ENCODE peak calls at places on chromosomes 6 and 20, in ten cellular contexts. One of them, this sample, is unnamed.

GRCh38 chr6:169932491-169932890 is 181.1 kb downstream of the ERMARD start:
- DNase-seq in NB4: no peak
- DNase-seq in astrocyte of the spinal cord: no peak
- DNase-seq in neural crest cell: no peak
- DNase-seq in sigmoid colon: no peak
- DNase-seq in heart left ventricle: no peak
- DNase-seq in CD8-positive, alpha-beta T cell: no peak
- DNase-seq in spleen: no peak
- DNase-seq in omental fat pad: no peak
- DNase-seq in Peyer's patch: no peak
- DNase-seq in this sample: no peak

GRCh38 chr6:169370666-169371343 is 117.2 kb upstream of the THBS2 start:
- DNase-seq in NB4: no peak
- DNase-seq in astrocyte of the spinal cord: no peak
- DNase-seq in neural crest cell: no peak
- DNase-seq in sigmoid colon: no peak
- DNase-seq in heart left ventricle: no peak
- DNase-seq in CD8-positive, alpha-beta T cell: no peak
- DNase-seq in spleen: no peak
- DNase-seq in omental fat pad: no peak
- DNase-seq in Peyer's patch: no peak
- DNase-seq in this sample: no peak

GRCh38 chr20:21127201-21127981 is 1.5 kb downstream of the KIZ start:
- DNase-seq in NB4: no peak
- DNase-seq in astrocyte of the spinal cord: no peak
- DNase-seq in neural crest cell: no peak
- DNase-seq in sigmoid colon: no peak
- DNase-seq in heart left ventricle: no peak
- DNase-seq in CD8-positive, alpha-beta T cell: no peak
- DNase-seq in spleen: no peak
- DNase-seq in omental fat pad: no peak
- DNase-seq in Peyer's patch: no peak
- DNase-seq in this sample: no peak

GRCh38 chr20:63494084-63494419 is 4.8 kb downstream of the EEF1A2 start:
- DNase-seq in NB4: no peak
- DNase-seq in astrocyte of the spinal cord: no peak
- DNase-seq in neural crest cell: no peak
- DNase-seq in sigmoid colon: no peak
- DNase-seq in heart left ventricle: no peak
- DNase-seq in CD8-positive, alpha-beta T cell: no peak
- DNase-seq in spleen: no peak
- DNase-seq in omental fat pad: no peak
- DNase-seq in Peyer's patch: no peak
- DNase-seq in this sample: no peak

GRCh38 chr20:36259177-36259835 is 23.0 kb downstream of the AAR2 start:
- DNase-seq in NB4: no peak
- DNase-seq in astrocyte of the spinal cord: no peak
- DNase-seq in neural crest cell: no peak
- DNase-seq in sigmoid colon: peak
- DNase-seq in heart left ventricle: no peak
- DNase-seq in CD8-positive, alpha-beta T cell: no peak
- DNase-seq in spleen: no peak
- DNase-seq in omental fat pad: no peak
- DNase-seq in Peyer's patch: no peak
- DNase-seq in this sample: no peak

GRCh38 chr6:36615018-36615761 is 21.0 kb downstream of the SRSF3 start:
- DNase-seq in NB4: peak
- DNase-seq in astrocyte of the spinal cord: peak
- DNase-seq in neural crest cell: peak
- DNase-seq in sigmoid colon: peak
- DNase-seq in heart left ventricle: peak
- DNase-seq in CD8-positive, alpha-beta T cell: peak
- DNase-seq in spleen: no peak
- DNase-seq in omental fat pad: no peak
- DNase-seq in Peyer's patch: no peak
- DNase-seq in this sample: peak

GRCh38 chr6:153960741-153961140 is 78.3 kb upstream of the OPRM1 start:
- DNase-seq in NB4: no peak
- DNase-seq in astrocyte of the spinal cord: no peak
- DNase-seq in neural crest cell: no peak
- DNase-seq in sigmoid colon: no peak
- DNase-seq in heart left ventricle: no peak
- DNase-seq in CD8-positive, alpha-beta T cell: no peak
- DNase-seq in spleen: no peak
- DNase-seq in omental fat pad: no peak
- DNase-seq in Peyer's patch: no peak
- DNase-seq in this sample: no peak

GRCh38 chr20:23636182-23636907 is 1.4 kb downstream of the CST3 start:
- DNase-seq in NB4: no peak
- DNase-seq in astrocyte of the spinal cord: no peak
- DNase-seq in neural crest cell: no peak
- DNase-seq in sigmoid colon: no peak
- DNase-seq in heart left ventricle: no peak
- DNase-seq in CD8-positive, alpha-beta T cell: no peak
- DNase-seq in spleen: no peak
- DNase-seq in omental fat pad: no peak
- DNase-seq in Peyer's patch: no peak
- DNase-seq in this sample: no peak

DNA sequence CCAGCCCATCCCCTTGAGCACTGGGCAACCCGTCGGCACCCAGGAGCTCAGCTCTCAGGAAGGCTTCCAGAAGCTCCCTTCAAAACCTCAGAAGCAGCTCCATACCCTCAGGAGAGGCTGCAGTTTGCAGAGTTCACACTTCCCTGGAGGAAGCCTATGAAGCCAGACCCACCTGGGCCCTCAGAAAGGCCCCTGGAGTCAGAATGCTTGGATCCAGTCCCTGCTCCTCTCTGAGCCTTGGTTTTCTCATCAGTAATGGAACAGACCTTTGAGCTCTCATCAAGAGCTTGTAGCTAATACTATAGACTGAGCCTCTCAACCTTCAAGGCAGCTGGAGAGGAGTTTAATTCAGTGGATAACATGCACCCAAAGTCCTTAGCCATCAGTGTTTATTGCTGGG is 120.3 kb downstream of the SNX5 start:
- DNase-seq in NB4: no peak
- DNase-seq in astrocyte of the spinal cord: no peak
- DNase-seq in neural crest cell: no peak
- DNase-seq in sigmoid colon: no peak
- DNase-seq in heart left ventricle: no peak
- DNase-seq in CD8-positive, alpha-beta T cell: no peak
- DNase-seq in spleen: no peak
- DNase-seq in omental fat pad: no peak
- DNase-seq in Peyer's patch: no peak
- DNase-seq in this sample: no peak
- TF ChIP-seq CTCF in NB4: no peak
- TF ChIP-seq CTCF in astrocyte of the spinal cord: no peak
- TF ChIP-seq CTCF in neural crest cell: no peak
- TF ChIP-seq CTCF in sigmoid colon: no peak
- TF ChIP-seq CTCF in heart left ventricle: no peak
- TF ChIP-seq CTCF in CD8-positive, alpha-beta T cell: no peak
- TF ChIP-seq CTCF in spleen: no peak
- TF ChIP-seq CTCF in omental fat pad: no peak
- TF ChIP-seq CTCF in Peyer's patch: no peak
- TF ChIP-seq CTCF in this sample: no peak

GRCh38 chr20:13166006-13166405 is 55.1 kb upstream of the ISM1 start:
- DNase-seq in NB4: no peak
- DNase-seq in astrocyte of the spinal cord: no peak
- DNase-seq in neural crest cell: no peak
- DNase-seq in sigmoid colon: no peak
- DNase-seq in heart left ventricle: no peak
- DNase-seq in CD8-positive, alpha-beta T cell: no peak
- DNase-seq in spleen: no peak
- DNase-seq in omental fat pad: no peak
- DNase-seq in Peyer's patch: no peak
- DNase-seq in this sample: no peak

GRCh38 chr20:13165203-13165602 is 55.9 kb upstream of the ISM1 start:
- DNase-seq in NB4: no peak
- DNase-seq in astrocyte of the spinal cord: no peak
- DNase-seq in neural crest cell: no peak
- DNase-seq in sigmoid colon: no peak
- DNase-seq in heart left ventricle: no peak
- DNase-seq in CD8-positive, alpha-beta T cell: no peak
- DNase-seq in spleen: no peak
- DNase-seq in omental fat pad: no peak
- DNase-seq in Peyer's patch: no peak
- DNase-seq in this sample: no peak

GRCh38 chr20:13173201-13173600 is 47.9 kb upstream of the ISM1 start:
- DNase-seq in NB4: no peak
- DNase-seq in astrocyte of the spinal cord: no peak
- DNase-seq in neural crest cell: no peak
- DNase-seq in sigmoid colon: no peak
- DNase-seq in heart left ventricle: no peak
- DNase-seq in CD8-positive, alpha-beta T cell: no peak
- DNase-seq in spleen: no peak
- DNase-seq in omental fat pad: no peak
- DNase-seq in Peyer's patch: no peak
- DNase-seq in this sample: no peak

GRCh38 chr20:13174402-13174801 is 46.7 kb upstream of the ISM1 start:
- DNase-seq in NB4: no peak
- DNase-seq in astrocyte of the spinal cord: no peak
- DNase-seq in neural crest cell: no peak
- DNase-seq in sigmoid colon: no peak
- DNase-seq in heart left ventricle: no peak
- DNase-seq in CD8-positive, alpha-beta T cell: no peak
- DNase-seq in spleen: no peak
- DNase-seq in omental fat pad: no peak
- DNase-seq in Peyer's patch: no peak
- DNase-seq in this sample: no peak

DNA sequence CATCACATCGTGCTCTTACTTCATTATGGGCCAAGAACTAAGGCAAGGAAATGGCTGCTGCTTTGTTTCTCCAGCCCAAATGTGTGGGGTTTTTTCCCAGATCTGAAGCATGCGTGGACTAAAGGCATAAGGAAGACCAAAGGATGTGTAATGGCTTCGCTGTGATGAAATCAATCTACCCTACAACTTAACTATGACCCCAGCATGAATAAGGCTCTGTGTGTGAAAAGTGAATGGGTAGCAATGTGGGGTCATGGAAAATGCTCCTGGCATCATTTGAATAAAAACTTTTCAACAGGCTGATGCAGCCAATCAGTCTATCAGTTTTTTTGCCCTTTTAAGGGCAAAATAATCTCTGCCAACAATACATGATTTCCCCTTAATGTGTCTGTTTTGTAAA is 50.3 kb upstream of the ISM1 start:
- DNase-seq in NB4: no peak
- DNase-seq in astrocyte of the spinal cord: no peak
- DNase-seq in neural crest cell: no peak
- DNase-seq in sigmoid colon: no peak
- DNase-seq in heart left ventricle: no peak
- DNase-seq in CD8-positive, alpha-beta T cell: no peak
- DNase-seq in spleen: no peak
- DNase-seq in omental fat pad: no peak
- DNase-seq in Peyer's patch: no peak
- DNase-seq in this sample: no peak
- TF ChIP-seq CTCF in NB4: no peak
- TF ChIP-seq CTCF in astrocyte of the spinal cord: no peak
- TF ChIP-seq CTCF in neural crest cell: no peak
- TF ChIP-seq CTCF in sigmoid colon: no peak
- TF ChIP-seq CTCF in heart left ventricle: no peak
- TF ChIP-seq CTCF in CD8-positive, alpha-beta T cell: no peak
- TF ChIP-seq CTCF in spleen: no peak
- TF ChIP-seq CTCF in omental fat pad: no peak
- TF ChIP-seq CTCF in Peyer's patch: no peak
- TF ChIP-seq CTCF in this sample: no peak

GRCh38 chr6:43953794-43954310 is 173.4 kb downstream of the MRPL14 start:
- DNase-seq in NB4: peak
- DNase-seq in astrocyte of the spinal cord: no peak
- DNase-seq in neural crest cell: no peak
- DNase-seq in sigmoid colon: no peak
- DNase-seq in heart left ventricle: peak
- DNase-seq in CD8-positive, alpha-beta T cell: no peak
- DNase-seq in spleen: no peak
- DNase-seq in omental fat pad: no peak
- DNase-seq in Peyer's patch: no peak
- DNase-seq in this sample: no peak

GRCh38 chr6:43951756-43952675 is 175.2 kb downstream of the MRPL14 start:
- DNase-seq in NB4: peak
- DNase-seq in astrocyte of the spinal cord: no peak
- DNase-seq in neural crest cell: no peak
- DNase-seq in sigmoid colon: peak
- DNase-seq in heart left ventricle: no peak
- DNase-seq in CD8-positive, alpha-beta T cell: no peak
- DNase-seq in spleen: no peak
- DNase-seq in omental fat pad: no peak
- DNase-seq in Peyer's patch: no peak
- DNase-seq in this sample: no peak

GRCh38 chr6:43953256-43953655 is 174.0 kb downstream of the MRPL14 start:
- DNase-seq in NB4: peak
- DNase-seq in astrocyte of the spinal cord: no peak
- DNase-seq in neural crest cell: no peak
- DNase-seq in sigmoid colon: no peak
- DNase-seq in heart left ventricle: no peak
- DNase-seq in CD8-positive, alpha-beta T cell: no peak
- DNase-seq in spleen: no peak
- DNase-seq in omental fat pad: no peak
- DNase-seq in Peyer's patch: no peak
- DNase-seq in this sample: no peak

GRCh38 chr6:43951063-43951755 is 176.0 kb downstream of the MRPL14 start:
- DNase-seq in NB4: peak
- DNase-seq in astrocyte of the spinal cord: no peak
- DNase-seq in neural crest cell: peak
- DNase-seq in sigmoid colon: peak
- DNase-seq in heart left ventricle: peak
- DNase-seq in CD8-positive, alpha-beta T cell: no peak
- DNase-seq in spleen: peak
- DNase-seq in omental fat pad: no peak
- DNase-seq in Peyer's patch: no peak
- DNase-seq in this sample: no peak

DNA sequence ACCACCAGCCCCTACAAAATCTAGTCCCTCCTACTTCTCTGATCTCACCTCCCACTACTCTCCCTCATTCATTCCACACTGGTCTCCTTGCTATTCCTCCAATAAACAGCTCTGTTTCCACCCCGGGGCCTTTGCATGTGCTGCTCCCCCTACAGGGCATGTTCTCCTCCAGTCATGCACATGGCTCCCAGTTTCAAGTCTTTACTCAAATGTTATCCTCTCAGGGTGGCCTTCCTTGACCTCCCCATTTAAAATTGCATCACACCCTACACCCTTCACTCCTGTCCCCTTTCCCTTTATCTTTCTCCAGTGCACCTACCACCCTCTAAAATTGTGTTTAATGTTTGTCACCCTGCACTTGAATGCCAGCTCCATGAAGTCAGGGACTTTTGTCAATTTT is 174.5 kb downstream of the MRPL14 start:
- DNase-seq in NB4: peak
- DNase-seq in astrocyte of the spinal cord: no peak
- DNase-seq in neural crest cell: no peak
- DNase-seq in sigmoid colon: no peak
- DNase-seq in heart left ventricle: no peak
- DNase-seq in CD8-positive, alpha-beta T cell: no peak
- DNase-seq in spleen: no peak
- DNase-seq in omental fat pad: no peak
- DNase-seq in Peyer's patch: no peak
- DNase-seq in this sample: no peak
- TF ChIP-seq CTCF in NB4: peak
- TF ChIP-seq CTCF in astrocyte of the spinal cord: peak
- TF ChIP-seq CTCF in neural crest cell: peak
- TF ChIP-seq CTCF in sigmoid colon: no peak
- TF ChIP-seq CTCF in heart left ventricle: no peak
- TF ChIP-seq CTCF in CD8-positive, alpha-beta T cell: no peak
- TF ChIP-seq CTCF in spleen: no peak
- TF ChIP-seq CTCF in omental fat pad: no peak
- TF ChIP-seq CTCF in Peyer's patch: peak
- TF ChIP-seq CTCF in this sample: no peak

GRCh38 chr6:92329416-92329815 is 1089.9 kb downstream of the EPHA7 start:
- DNase-seq in NB4: no peak
- DNase-seq in astrocyte of the spinal cord: no peak
- DNase-seq in neural crest cell: no peak
- DNase-seq in sigmoid colon: no peak
- DNase-seq in heart left ventricle: no peak
- DNase-seq in CD8-positive, alpha-beta T cell: no peak
- DNase-seq in spleen: no peak
- DNase-seq in omental fat pad: no peak
- DNase-seq in Peyer's patch: no peak
- DNase-seq in this sample: no peak
- TF ChIP-seq CTCF in NB4: no peak
- TF ChIP-seq CTCF in astrocyte of the spinal cord: no peak
- TF ChIP-seq CTCF in neural crest cell: no peak
- TF ChIP-seq CTCF in sigmoid colon: no peak
- TF ChIP-seq CTCF in heart left ventricle: no peak
- TF ChIP-seq CTCF in CD8-positive, alpha-beta T cell: no peak
- TF ChIP-seq CTCF in spleen: no peak
- TF ChIP-seq CTCF in omental fat pad: no peak
- TF ChIP-seq CTCF in Peyer's patch: no peak
- TF ChIP-seq CTCF in this sample: no peak

This sample was measured in D721Med.